ENCODE peak calls at places on chromosomes 6 and 20, in seven cellular contexts. E, P, B, Y, Q, C and R are unnamed samples. For H3K4me1, the result is how much of the 10 kb centered on the place peaks cover.

GRCh38 chr6:145071836-145072235 is 663.5 kb downstream of the EPM2A start:
- DNase-seq in E (no peak), P (no peak), B (peak), Y (no peak), Q (no peak), C (no peak), R (no peak)

GRCh38 chr6:45302832-45303231 is 25.3 kb upstream of the RUNX2 start:
- DNase-seq in E (no peak), P (no peak), B (no peak), Y (no peak), Q (no peak), C (no peak), R (no peak)

GRCh38 chr6:121794630-121795029 is 359.2 kb downstream of the GJA1 start:
- DNase-seq in E (no peak), P (peak), B (peak), Y (no peak), Q (no peak), C (no peak), R (no peak)

GRCh38 chr6:131761762-131762067 is 46.1 kb upstream of the ENPP1 start:
- DNase-seq in E (no peak), P (no peak), B (no peak), Y (no peak), Q (no peak), C (no peak), R (no peak)

GRCh38 chr6:5597413-5597812 is 336.1 kb downstream of the FARS2 start:
- DNase-seq in E (no peak), P (no peak), B (no peak), Y (no peak), Q (no peak), C (no peak), R (no peak)

GRCh38 chr6:134057478-134057877 is 5.1 kb upstream of the SLC2A12 start:
- DNase-seq in E (no peak), P (no peak), B (no peak), Y (no peak), Q (no peak), C (peak), R (no peak)

GRCh38 chr20:54680439-54680838 is 205.0 kb downstream of the DOK5 start:
- DNase-seq in E (no peak), P (no peak), B (no peak), Y (no peak), Q (no peak), C (no peak), R (no peak)

GRCh38 chr6:100633096-100633766 is 168.5 kb upstream of the SIM1 start:
- DNase-seq in E (no peak), P (peak), B (peak), Y (no peak), Q (no peak), C (no peak), R (no peak)

GRCh38 chr20:50673146-50673830 is 18.1 kb downstream of the RIPOR3 start:
- DNase-seq in E (peak), P (no peak), B (no peak), Y (no peak), Q (no peak), C (no peak), R (no peak)

DNA sequence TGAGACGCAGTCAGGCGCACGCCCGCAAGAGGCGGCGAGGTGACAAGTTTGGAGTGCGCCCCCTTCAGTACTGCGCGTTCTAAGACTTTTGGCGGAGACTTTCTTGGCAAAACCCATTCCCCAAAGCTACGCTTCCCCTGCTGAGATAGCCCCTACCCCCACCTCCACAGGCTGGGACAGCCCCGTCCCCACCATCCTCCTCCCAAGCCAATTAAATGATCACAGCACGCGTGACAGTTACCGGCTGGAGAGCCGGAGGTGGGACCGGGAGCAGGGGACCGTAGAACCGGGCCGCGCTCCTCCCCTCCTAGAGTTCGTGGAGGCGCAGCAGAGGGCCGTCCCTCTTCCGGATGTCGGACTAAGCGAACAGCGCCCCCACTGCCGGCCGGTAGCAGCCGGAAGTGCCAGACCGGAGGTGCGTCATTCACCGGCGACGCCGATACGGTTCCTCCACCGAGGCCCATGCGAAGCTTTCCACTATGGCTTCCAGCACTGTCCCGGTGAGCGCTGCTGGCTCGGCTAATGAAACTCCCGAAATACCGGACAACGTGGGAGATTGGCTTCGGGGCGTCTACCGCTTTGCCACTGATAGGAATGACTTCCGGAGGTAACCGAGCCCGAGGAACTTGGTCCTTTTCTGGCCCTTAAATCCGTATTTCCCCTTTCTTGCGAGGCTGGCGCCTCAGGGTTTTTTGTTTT is at the start of gene TOMM6:
- DNase-seq in E (peak), P (peak), B (peak), Y (peak), Q (peak), C (peak), R (peak)
- TF ChIP-seq POLR2A in E (peak), P (peak), B (peak), Y (peak), Q (peak), C (peak), R (peak)

DNA sequence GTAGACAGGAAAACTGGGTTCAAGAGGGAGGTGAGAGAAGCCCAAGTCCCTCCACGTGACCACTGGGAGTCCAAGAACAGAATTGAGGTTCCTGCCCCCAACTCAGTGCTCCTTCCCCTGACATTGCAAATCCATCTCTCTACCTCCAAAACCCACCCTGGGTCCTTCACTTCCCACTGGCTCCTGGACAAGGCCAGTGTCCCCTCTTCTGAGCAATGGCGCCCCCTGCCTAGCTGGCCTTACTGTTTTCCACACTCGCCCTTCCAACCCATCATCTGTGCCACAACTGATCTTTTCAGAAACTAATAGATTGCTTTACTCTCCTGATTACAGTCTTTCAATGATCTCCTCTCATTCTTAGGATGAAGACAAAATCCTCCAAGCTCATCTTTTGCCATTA is 200.3 kb downstream of the ANKRD60 start:
- DNase-seq in E (no peak), P (no peak), B (no peak), Y (no peak), Q (no peak), C (no peak), R (no peak)
- TF ChIP-seq CTCF in E (no peak), P (peak), B (no peak), Y (no peak), Q (no peak), C (no peak), R (peak)

GRCh38 chr6:136762022-136762975 is 30.0 kb downstream of the MAP3K5 start:
- DNase-seq in E (no peak), P (no peak), B (no peak), Y (no peak), Q (no peak), C (no peak), R (no peak)

GRCh38 chr6:136761227-136761922 is 30.9 kb downstream of the MAP3K5 start:
- DNase-seq in E (no peak), P (no peak), B (peak), Y (no peak), Q (peak), C (peak), R (no peak)

GRCh38 chr6:136764522-136764993 is 27.7 kb downstream of the MAP3K5 start:
- DNase-seq in E (no peak), P (no peak), B (no peak), Y (no peak), Q (peak), C (no peak), R (no peak)

GRCh38 chr6:136763716-136764521 is 28.4 kb downstream of the MAP3K5 start:
- DNase-seq in E (no peak), P (no peak), B (no peak), Y (no peak), Q (peak), C (no peak), R (no peak)

DNA sequence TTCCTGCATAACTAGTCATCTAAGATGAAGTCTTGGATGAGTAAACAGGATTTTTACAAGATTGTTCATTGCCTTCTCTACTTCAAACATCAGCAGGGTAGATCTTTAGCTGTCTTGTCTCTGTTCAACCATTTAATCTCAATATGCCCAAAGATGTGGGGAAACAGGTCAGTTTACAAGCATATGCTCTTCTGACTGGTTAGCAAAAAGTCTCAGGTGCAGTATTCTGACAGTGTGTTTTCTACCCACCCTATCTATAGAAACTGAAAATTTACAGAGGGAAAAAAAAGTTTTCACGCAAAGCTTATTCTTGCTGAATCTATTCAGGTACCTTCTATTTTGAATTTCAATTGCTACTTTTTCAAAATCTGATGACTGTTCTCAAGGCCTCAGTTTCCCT is 29.0 kb downstream of the MAP3K5 start:
- DNase-seq in E (no peak), P (no peak), B (no peak), Y (no peak), Q (no peak), C (no peak), R (no peak)
- H3K4me1 ChIP-seq in E (half or more), P (under half), B (under half), Y (under half), Q (under half), C (under half), R (half or more)

DNA sequence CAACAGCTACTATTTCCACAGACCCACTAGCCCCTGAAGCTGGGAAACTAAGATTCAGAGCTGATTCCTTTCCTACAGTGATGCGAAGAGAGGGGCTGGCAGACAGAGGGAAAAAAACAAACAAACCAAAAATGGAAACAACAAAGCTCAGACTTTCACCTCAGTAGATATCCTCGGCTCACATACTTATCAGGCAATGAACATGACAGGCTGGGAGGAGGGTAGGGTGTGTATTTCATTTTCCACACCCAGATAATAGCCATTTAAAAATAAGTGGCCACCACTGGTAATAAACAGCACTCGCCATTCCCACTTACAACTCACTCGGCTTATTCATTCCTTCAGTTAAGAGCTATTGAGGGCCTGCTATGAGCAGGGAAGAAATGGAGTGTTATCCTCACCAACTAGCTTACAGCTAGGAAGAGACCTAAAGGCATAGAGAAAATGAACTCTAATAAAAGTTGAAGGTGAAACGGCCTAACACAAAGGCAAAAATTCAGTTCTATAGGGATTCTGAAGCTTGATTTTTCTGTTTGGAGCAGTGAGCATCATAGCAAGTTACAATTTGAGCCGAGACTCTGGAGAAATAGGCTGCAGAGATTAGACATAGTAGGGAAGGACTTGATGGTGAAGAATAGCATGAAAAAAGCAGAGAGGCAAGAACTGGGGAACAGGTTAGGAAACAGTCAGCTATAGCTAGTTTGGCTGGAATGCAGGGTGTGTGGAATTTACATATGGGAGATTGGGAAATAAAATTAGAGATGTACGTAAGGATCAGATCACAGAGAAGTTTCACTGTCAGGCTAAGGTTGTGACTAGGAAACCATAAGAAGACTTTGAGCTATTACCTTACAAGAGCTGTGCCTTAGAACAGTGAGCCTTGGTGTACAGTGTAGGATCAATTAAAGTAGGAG is 31.8 kb upstream of the SPTLC3 start:
- DNase-seq in E (no peak), P (no peak), B (no peak), Y (no peak), Q (no peak), C (no peak), R (no peak)
- TF ChIP-seq POLR2A in E (no peak), P (no peak), B (no peak), Y (no peak), Q (no peak), C (no peak), R (no peak)

DNA sequence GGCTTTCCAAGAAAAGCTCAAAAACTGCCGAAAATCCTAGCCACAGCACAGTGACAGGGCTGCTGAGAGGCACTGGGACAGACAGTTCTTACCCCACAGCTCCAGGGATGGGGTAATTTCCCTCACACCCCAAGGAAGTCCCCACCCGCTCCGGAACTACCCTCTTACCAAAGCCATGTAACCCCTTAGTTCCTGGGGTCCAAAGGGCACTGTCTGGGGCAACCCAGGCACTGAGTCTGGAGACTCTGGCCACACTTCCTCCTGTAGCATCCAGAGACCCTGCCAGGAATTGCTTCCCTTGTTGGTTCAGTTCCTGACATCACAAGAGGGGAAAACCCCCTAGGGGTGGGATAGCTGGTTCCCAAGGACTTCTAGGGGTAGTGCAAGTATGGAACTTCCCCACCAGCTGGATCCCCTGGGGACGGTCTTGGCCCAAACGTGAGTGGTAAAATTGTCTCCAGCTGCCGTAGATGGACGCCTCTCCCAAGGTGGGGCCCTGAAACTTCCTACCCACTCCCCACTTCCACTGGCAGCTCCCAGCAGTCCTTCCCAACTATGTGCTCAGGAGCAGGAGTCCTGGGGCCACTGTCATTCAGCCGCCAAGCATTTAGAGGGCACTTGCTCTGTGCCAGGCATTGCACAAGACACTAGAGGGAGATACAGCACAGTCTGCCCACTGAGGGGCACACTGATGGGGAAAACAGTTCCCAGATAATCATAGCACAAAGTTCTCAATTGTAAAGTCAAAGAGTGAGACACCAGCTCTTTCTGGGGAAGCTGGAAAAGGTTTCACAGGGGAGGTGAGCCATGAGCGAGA is 17.3 kb upstream of the HCK start:
- DNase-seq in E (no peak), P (peak), B (no peak), Y (no peak), Q (no peak), C (no peak), R (peak)
- TF ChIP-seq CTCF in E (no peak), P (peak), B (peak), Y (no peak), Q (no peak), C (no peak), R (peak)

GRCh38 chr6:150971230-150971629 is 105.7 kb downstream of the MTHFD1L start:
- DNase-seq in E (no peak), P (no peak), B (no peak), Y (no peak), Q (no peak), C (no peak), R (no peak)
- H3K4me1 ChIP-seq in E (under half), P (under half), B (under half), Y (under half), Q (under half), C (under half), R (under half)